ENCODE peak calls at places on chromosomes 13 and 19, in five cellular contexts. L, H, B, G and O are unnamed samples.

GRCh38 chr13:98480915-98481510 is 95.9 kb downstream of the STK24 start:
- DNase-seq in B (no peak), H (no peak), G (no peak), L (no peak), O (peak; percentile 23)

GRCh38 chr13:40384976-40385857 is 281.2 kb downstream of the FOXO1 start:
- DNase-seq in G (no peak), B (no peak), L (no peak), H (no peak), O (no peak)

GRCh38 chr13:67168384-67168783 is 61.8 kb downstream of the PCDH9 start:
- DNase-seq in B (no peak), H (no peak), G (no peak), L (no peak), O (no peak)

GRCh38 chr19:46863818-46864629 is 3.2 kb downstream of the ARHGAP35 start:
- DNase-seq in B (no peak), G (no peak), H (peak; percentile 55), L (no peak), O (peak; percentile 92)

GRCh38 chr19:46713781-46714522 is 3.0 kb downstream of the PRKD2 start:
- DNase-seq in B (peak; percentile 66), H (peak; percentile 75), L (peak; percentile 85), G (peak; percentile 67), O (peak; percentile 73)

GRCh38 chr13:28037399-28037798 is 48.9 kb upstream of the URAD start:
- DNase-seq in L (no peak), H (peak; percentile 74), G (no peak), B (peak; percentile 83), O (no peak)

GRCh38 chr13:33543089-33543459 is 257.5 kb upstream of the STARD13 start:
- DNase-seq in L (no peak), B (no peak), H (no peak), G (no peak), O (no peak)

GRCh38 chr19:12015753-12016116 is 19.7 kb downstream of the ZNF433 start:
- DNase-seq in G (no peak), L (no peak), B (no peak), H (no peak), O (no peak)

GRCh38 chr19:6489278-6490061 is 7.9 kb upstream of the DENND1C start:
- DNase-seq in L (no peak), B (no peak), H (no peak), G (no peak), O (no peak)

GRCh38 chr19:37329686-37330085 is 41.2 kb upstream of the ZNF527 start:
- DNase-seq in H (no peak), B (no peak), L (no peak), G (no peak), O (no peak)

GRCh38 chr13:20580257-20580656 is 13.3 kb downstream of the IFT88 start:
- DNase-seq in H (no peak), G (no peak), B (no peak), L (no peak), O (no peak)

GRCh38 chr13:36026556-36026955 is 104.6 kb downstream of the DCLK1 start:
- DNase-seq in H (no peak), G (no peak), L (no peak), B (no peak), O (no peak)

GRCh38 chr13:69194130-69194529 is 913.5 kb upstream of the ATXN8OS start:
- DNase-seq in L (no peak), H (no peak), B (no peak), G (no peak), O (no peak)

GRCh38 chr13:45473627-45474026 is 8.9 kb downstream of the COG3 start:
- DNase-seq in B (no peak), L (no peak), G (no peak), H (no peak), O (no peak)

GRCh38 chr19:38597075-38597474 is 20.7 kb downstream of the MAP4K1 start:
- DNase-seq in L (no peak), G (no peak), B (no peak), H (no peak), O (no peak)